ENCODE peak calls at places on chromosomes 3 and 15, in six cellular contexts. O is A549; X is CD8-positive, alpha-beta memory T cell; R is sigmoid colon; D is SK-N-SH; B is astrocyte. A is an unnamed sample.

GRCh38 chr3:49357466-49358216 is 512 bp downstream of the GPX1 start:
- DNase-seq in O (peak; percentile 31), X (peak; percentile 68), R (peak; percentile 80), D (peak; percentile 61), B (peak; percentile 88), A (peak; percentile 22)

GRCh38 chr3:71721721-71722157 is 3.5 kb downstream of the EIF4E3 start:
- DNase-seq in O (no peak), X (peak; percentile 61), R (no peak), D (no peak), B (no peak), A (no peak)

GRCh38 chr15:74141591-74141990 is 11.2 kb downstream of the ISLR2 start:
- DNase-seq in O (no peak), X (no peak), R (no peak), D (no peak), B (no peak), A (no peak)

GRCh38 chr3:171457263-171458055 is 2.7 kb downstream of the TNIK start:
- DNase-seq in O (no peak), X (no peak), R (no peak), D (no peak), B (no peak), A (no peak)

GRCh38 chr3:104291878-104292277 is 1074.8 kb upstream of the ALCAM start:
- DNase-seq in O (no peak), X (no peak), R (no peak), D (no peak), B (no peak), A (no peak)

GRCh38 chr15:78316211-78317077 is 17.0 kb upstream of the SKIC8 start:
- DNase-seq in O (no peak), X (peak; percentile 29), R (peak; percentile 55), D (peak; percentile 52), B (no peak), A (no peak)

GRCh38 chr15:57533062-57533735 is 58.5 kb upstream of the MYZAP start:
- DNase-seq in O (no peak), X (no peak), R (no peak), D (no peak), B (no peak), A (no peak)

GRCh38 chr3:68089572-68089991 is 435.2 kb upstream of the SUCLG2 start:
- DNase-seq in O (no peak), X (no peak), R (no peak), D (no peak), B (peak; percentile 63), A (no peak)

GRCh38 chr3:45942051-45942825 is 1.0 kb upstream of the CXCR6 start:
- DNase-seq in O (no peak), X (no peak), R (peak; percentile 59), D (peak; percentile 50), B (no peak), A (no peak)

GRCh38 chr3:181703701-181704420 is 7.9 kb upstream of the SOX2 start:
- DNase-seq in O (no peak), X (no peak), R (no peak), D (no peak), B (no peak), A (no peak)

GRCh38 chr15:33194237-33194636 is 277 bp downstream of the FMN1 start:
- DNase-seq in O (no peak), X (no peak), R (peak; percentile 61), D (peak; percentile 55), B (no peak), A (no peak)

GRCh38 chr3:99537416-99537815 is 101.0 kb upstream of the COL8A1 start:
- DNase-seq in O (no peak), X (no peak), R (no peak), D (no peak), B (no peak), A (no peak)

GRCh38 chr15:50340431-50340830 is 14.6 kb downstream of the GABPB1 start:
- DNase-seq in O (no peak), X (no peak), R (no peak), D (no peak), B (no peak), A (no peak)

GRCh38 chr15:67177750-67178149 is 76.7 kb downstream of the AAGAB start:
- DNase-seq in O (no peak), X (no peak), R (no peak), D (no peak), B (peak; percentile 59), A (peak; percentile 42)

GRCh38 chr15:57718309-57718708 is 11.8 kb downstream of the POLR2M start:
- DNase-seq in O (no peak), X (no peak), R (no peak), D (no peak), B (no peak), A (no peak)

GRCh38 chr3:17021614-17022013 is 136.9 kb downstream of the PLCL2 start:
- DNase-seq in O (no peak), X (no peak), R (no peak), D (peak; percentile 2), B (no peak), A (no peak)

GRCh38 chr3:188287339-188287738 is 133.4 kb downstream of the LPP start:
- DNase-seq in O (no peak), X (no peak), R (no peak), D (no peak), B (no peak), A (no peak)

GRCh38 chr3:141904203-141904602 is 27.8 kb downstream of the ATP1B3 start:
- DNase-seq in O (no peak), X (no peak), R (no peak), D (no peak), B (no peak), A (no peak)

GRCh38 chr15:48628832-48629231 is 16.7 kb downstream of the FBN1 start:
- DNase-seq in O (no peak), X (no peak), R (no peak), D (no peak), B (peak; percentile 42), A (no peak)

GRCh38 chr15:81323559-81323943 is 390 bp downstream of the STARD5 start:
- DNase-seq in O (no peak), X (no peak), R (no peak), D (no peak), B (no peak), A (no peak)

GRCh38 chr3:167030059-167030458 is 350.0 kb downstream of the ZBBX start:
- DNase-seq in O (no peak), X (no peak), R (no peak), D (no peak), B (no peak), A (no peak)

GRCh38 chr3:167033866-167034265 is 346.2 kb downstream of the ZBBX start:
- DNase-seq in O (no peak), X (no peak), R (no peak), D (no peak), B (no peak), A (no peak)

GRCh38 chr3:167032267-167032876 is 347.7 kb downstream of the ZBBX start:
- DNase-seq in O (no peak), X (no peak), R (no peak), D (peak; percentile 9), B (peak; percentile 42), A (peak; percentile 35)

DNA sequence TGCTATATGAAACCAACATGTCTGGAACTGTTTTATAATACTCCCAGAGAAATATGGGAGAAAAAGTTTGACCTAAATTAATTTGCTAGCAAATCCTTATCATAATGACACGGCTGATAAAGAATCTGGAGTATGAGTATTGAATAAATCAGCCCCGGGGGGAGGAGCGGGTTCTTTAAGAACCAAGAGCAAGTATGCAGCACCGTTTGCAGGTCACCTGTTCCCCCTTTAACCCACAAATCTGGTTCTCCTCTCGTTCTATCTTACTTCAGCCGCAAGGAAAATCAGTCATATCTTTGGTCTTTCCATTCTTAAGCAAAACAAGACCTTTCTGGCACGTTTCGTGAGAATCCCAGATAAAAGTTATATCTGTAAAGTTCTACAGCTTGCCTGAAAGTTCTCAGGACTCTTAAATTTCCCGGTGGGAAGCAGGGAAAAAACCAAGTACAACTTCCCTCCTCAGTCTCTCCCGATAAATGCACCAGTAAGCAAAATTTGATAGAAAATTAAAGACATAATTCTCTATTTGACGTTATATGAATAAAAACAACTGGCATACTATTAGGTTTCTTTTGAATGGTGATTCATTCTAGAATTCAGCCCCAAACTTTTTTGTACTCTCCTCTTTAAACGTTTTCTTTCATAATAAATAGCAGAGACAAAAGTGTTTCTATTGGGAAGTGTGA is 348.6 kb downstream of the ZBBX start:
- DNase-seq in O (no peak), X (no peak), R (no peak), D (no peak), B (no peak), A (no peak)
- H3K27ac ChIP-seq in O (no peak overlapping the region), X (no peak overlapping the region), R (no peak overlapping the region), D (no peak overlapping the region), B (no peak overlapping the region), A (no peak overlapping the region)

GRCh38 chr15:99511865-99512632 is 53.7 kb upstream of the MEF2A start:
- DNase-seq in O (no peak), X (no peak), R (no peak), D (no peak), B (no peak), A (peak; percentile 7)
- H3K4me3 ChIP-seq in O (no peak overlapping the region), X (no peak overlapping the region), R (no peak overlapping the region), D (no peak overlapping the region), B (no peak overlapping the region), A (no peak overlapping the region)

DNA sequence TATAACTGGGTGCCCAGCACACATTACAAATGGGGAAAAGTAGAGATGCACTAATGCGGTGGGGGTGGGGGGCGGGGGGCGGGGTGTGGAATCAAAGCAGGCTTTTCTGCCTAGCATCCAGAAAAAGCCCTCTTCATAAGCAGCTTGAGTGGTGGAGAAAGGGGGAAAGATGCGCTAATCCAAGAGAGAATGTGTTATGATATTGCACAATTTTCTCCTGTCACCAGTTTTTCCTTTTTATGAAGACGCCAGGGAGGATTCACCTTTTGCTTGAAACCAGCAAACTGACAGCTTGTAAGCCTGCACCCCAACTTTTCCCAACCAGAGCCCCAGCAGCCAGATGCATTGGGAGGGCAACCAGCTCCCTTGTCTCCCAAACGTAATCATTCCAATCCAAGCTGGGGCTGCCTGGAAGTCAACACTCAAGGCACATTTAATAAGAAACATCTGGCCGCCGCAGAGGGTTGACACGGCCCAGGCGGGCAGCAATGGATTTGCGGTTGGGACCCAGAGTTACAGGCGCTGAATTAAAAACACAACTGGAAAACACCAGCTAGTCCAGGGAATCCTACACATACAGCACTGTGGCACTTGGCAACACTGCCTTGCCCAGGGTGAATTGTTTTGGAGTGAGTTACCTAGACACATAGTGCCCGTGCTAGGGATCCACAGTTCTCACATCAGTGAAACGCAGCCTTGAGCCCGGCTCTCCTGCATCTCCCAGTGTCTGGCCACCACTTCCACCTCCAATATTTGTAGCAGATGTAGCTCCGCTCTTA is 218.5 kb upstream of the PRICKLE2 start:
- DNase-seq in O (no peak), X (no peak), R (no peak), D (peak; percentile 84), B (peak; percentile 44), A (no peak)
- H3K27ac ChIP-seq in O (no peak overlapping the region), X (no peak overlapping the region), R (no peak overlapping the region), D (peak overlapping the region; percentile 77), B (no peak overlapping the region), A (no peak overlapping the region)

DNA sequence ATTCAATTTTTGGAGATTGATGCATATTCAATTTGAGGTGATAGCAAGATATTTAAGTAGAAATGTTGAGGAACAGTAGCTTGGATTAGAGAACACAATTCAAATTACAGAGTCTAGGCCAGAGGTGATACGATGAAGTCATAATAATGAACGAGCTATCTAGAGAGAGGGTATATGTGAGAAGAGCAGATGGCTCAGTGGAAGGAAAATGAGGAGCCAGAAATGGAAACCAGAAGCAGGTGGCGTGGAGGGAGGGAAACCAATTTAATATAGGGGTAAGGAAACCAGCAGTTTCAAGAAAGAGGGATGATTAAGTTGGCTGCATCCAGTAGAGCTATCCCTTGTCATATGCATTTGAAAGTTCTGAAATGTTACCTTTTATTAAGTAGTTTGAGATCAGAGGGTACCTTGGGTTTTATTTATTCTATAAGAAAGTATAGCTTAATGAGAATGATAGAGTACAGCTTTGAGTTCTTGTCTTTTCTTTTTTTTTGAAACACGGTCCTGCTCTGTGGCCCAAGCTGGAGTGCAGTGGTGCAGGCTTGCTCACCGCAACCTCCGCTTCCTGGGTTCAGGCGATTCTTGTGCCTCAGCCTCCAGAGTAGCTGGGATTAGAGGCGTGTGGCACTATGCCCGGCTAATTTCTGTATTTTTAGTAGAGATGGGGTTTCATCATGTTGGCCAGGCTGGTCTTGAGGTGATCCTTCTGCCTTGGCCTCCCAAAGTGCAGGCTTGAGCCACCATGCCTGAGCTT is 22.1 kb downstream of the NCK1 start:
- DNase-seq in O (no peak), X (no peak), R (no peak), D (no peak), B (no peak), A (no peak)
- H3K4me3 ChIP-seq in O (no peak overlapping the region), X (no peak overlapping the region), R (no peak overlapping the region), D (no peak overlapping the region), B (no peak overlapping the region), A (no peak overlapping the region)